ENCODE peak calls at places on chromosomes 6 and 20, in ten cellular contexts. A is epithelial cell of proximal tubule, D is psoas muscle, O is stomach, K is lung, W is cardiac muscle cell, U is mammary epithelial cell, F is type B pancreatic cell, H is GM06990, B is GM12865. R is an unnamed sample.

GRCh38 chr6:161356167-161356844 is 82.4 kb upstream of the AGPAT4 start:
- DNase-seq in A (no peak), D (no peak), O (no peak), K (no peak), W (no peak), U (no peak), F (no peak), H (no peak), B (no peak), R (no peak)

GRCh38 chr6:130366011-130366963 is at the start of gene TMEM200A:
- DNase-seq in A (no peak), D (peak), O (peak), K (no peak), W (peak), U (peak), F (no peak), H (peak), B (no peak), R (peak)

GRCh38 chr6:107624541-107624940 is 134.6 kb downstream of the SOBP start:
- DNase-seq in A (no peak), D (no peak), O (no peak), K (no peak), W (no peak), U (peak), F (no peak), H (no peak), B (no peak), R (no peak)

GRCh38 chr6:164337925-164338381 is 923.4 kb downstream of the QKI start:
- DNase-seq in A (no peak), D (no peak), O (no peak), K (no peak), W (no peak), U (no peak), F (no peak), H (no peak), B (no peak), R (no peak)

GRCh38 chr6:108735310-108735990 is 112.8 kb upstream of the ARMC2 start:
- DNase-seq in A (peak), D (no peak), O (no peak), K (no peak), W (no peak), U (peak), F (no peak), H (no peak), B (no peak), R (peak)

GRCh38 chr6:118825661-118826060 is 68.3 kb upstream of the ASF1A start:
- DNase-seq in A (no peak), D (no peak), O (no peak), K (no peak), W (no peak), U (no peak), F (no peak), H (no peak), B (no peak), R (no peak)

GRCh38 chr6:157625764-157626163 is 197.3 kb upstream of the SNX9 start:
- DNase-seq in A (no peak), D (no peak), O (no peak), K (no peak), W (no peak), U (no peak), F (no peak), H (no peak), B (peak), R (no peak)

GRCh38 chr20:50418890-50419642 is 91.1 kb upstream of the PTPN1 start:
- DNase-seq in A (no peak), D (peak), O (peak), K (peak), W (no peak), U (no peak), F (no peak), H (no peak), B (no peak), R (peak)

GRCh38 chr20:11826334-11826733 is 91.4 kb upstream of the BTBD3 start:
- DNase-seq in A (no peak), D (no peak), O (no peak), K (no peak), W (no peak), U (no peak), F (no peak), H (no peak), B (no peak), R (no peak)

GRCh38 chr6:146785001-146785585 is 186.3 kb downstream of the ADGB start:
- DNase-seq in A (no peak), D (no peak), O (no peak), K (no peak), W (peak), U (peak), F (no peak), H (no peak), B (peak), R (no peak)

GRCh38 chr6:1770435-1770843 is 160.7 kb downstream of the FOXC1 start:
- DNase-seq in A (no peak), D (no peak), O (no peak), K (no peak), W (no peak), U (peak), F (no peak), H (peak), B (peak), R (no peak)

GRCh38 chr6:1971612-1972011 is 273.8 kb downstream of the GMDS start:
- DNase-seq in A (no peak), D (no peak), O (no peak), K (no peak), W (peak), U (no peak), F (no peak), H (no peak), B (no peak), R (no peak)

GRCh38 chr6:14280766-14281293 is 163.3 kb downstream of the CD83 start:
- DNase-seq in A (no peak), D (no peak), O (no peak), K (no peak), W (no peak), U (no peak), F (no peak), H (no peak), B (no peak), R (no peak)

GRCh38 chr6:79777713-79778579 is 146.8 kb downstream of the SH3BGRL2 start:
- DNase-seq in A (no peak), D (peak), O (peak), K (peak), W (peak), U (peak), F (peak), H (peak), B (peak), R (peak)

DNA sequence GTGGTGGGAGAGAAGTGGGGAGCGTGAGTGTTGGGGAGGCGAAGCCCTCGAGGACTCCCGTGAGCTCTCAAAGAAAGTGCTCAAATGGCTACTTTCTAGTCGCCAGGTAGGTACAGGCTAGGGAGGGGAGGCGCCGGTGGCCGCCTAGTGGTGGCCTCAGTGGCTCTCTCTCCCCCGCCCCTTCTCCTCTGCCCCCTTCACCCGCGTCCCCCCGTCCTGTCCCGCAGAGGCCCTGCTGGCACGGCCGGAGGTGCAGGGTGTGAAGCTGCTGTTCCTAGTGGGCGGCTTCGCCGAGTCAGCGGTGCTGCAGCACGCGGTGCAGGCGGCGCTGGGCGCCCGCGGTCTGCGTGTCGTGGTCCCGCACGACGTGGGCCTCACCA is 16.3 kb downstream of the ADISSP start:
- DNase-seq in A (no peak), D (no peak), O (no peak), K (no peak), W (no peak), U (no peak), F (no peak), H (no peak), B (no peak), R (no peak)
- TF ChIP-seq CTCF in A (no peak), D (no peak), O (no peak), K (no peak), W (no peak), U (no peak), F (peak), H (no peak), B (no peak), R (no peak)

DNA sequence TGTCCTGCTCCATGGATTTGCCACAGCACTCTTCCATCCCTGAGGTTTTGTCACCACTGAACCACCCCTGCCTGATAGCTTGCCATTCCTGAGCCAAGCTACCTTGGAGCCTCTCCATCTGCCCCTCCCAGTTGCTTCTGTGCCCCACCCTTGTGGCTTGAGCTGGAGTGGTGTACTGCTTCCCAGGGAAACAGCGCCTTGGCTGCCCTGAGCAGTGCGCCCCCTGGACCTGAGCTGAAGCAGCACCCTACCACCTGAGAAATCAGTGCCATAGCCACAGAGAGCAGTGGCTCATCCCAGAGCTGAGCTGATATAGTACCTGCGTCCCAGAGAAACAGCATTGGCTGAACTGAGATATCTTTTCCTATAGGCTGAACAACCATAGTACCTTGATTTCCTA is 40.3 kb downstream of the IL22RA2 start:
- DNase-seq in A (no peak), D (no peak), O (no peak), K (no peak), W (no peak), U (no peak), F (no peak), H (no peak), B (no peak), R (no peak)
- TF ChIP-seq CTCF in A (no peak), D (no peak), O (no peak), K (no peak), W (no peak), U (peak), F (no peak), H (no peak), B (no peak), R (no peak)

DNA sequence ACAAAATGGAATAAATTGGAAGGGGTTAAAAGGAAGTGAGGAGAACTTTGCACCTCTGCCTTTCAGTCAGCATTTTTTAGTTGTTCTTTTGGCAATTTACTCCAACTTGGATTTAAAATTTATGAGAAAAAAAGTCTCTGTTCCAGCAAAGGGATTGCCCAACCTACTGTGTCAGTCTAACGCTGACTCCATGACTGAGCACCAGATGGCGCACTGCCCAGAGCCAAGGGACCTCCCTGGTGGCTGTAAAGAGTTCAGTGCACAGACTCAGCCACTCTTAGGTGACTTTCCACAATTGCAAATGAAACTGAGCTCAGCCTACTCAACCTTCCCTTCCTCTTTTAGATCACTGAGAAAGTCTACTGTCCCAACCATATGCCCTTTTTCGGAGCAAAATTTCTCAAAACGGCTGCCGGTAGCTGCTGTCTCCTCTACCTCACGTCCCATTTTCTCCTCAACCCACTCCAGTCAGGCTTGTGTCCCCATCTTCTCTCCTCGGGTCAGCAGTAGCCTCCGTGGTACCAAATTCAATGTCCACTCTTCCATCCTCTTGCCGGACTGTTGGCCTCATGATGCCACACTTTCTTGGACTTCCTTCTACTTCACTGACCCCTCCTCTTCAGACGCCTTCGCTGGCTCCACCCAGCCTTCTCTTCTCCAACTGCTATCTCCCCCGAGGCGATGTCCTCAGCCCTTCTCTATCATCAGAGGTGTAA is 38.7 kb downstream of the GSTA2 start:
- DNase-seq in A (no peak), D (peak), O (peak), K (peak), W (peak), U (peak), F (no peak), H (peak), B (peak), R (peak)
- TF ChIP-seq CTCF in A (peak), D (no peak), O (no peak), K (no peak), W (peak), U (peak), F (peak), H (peak), B (peak), R (peak)

DNA sequence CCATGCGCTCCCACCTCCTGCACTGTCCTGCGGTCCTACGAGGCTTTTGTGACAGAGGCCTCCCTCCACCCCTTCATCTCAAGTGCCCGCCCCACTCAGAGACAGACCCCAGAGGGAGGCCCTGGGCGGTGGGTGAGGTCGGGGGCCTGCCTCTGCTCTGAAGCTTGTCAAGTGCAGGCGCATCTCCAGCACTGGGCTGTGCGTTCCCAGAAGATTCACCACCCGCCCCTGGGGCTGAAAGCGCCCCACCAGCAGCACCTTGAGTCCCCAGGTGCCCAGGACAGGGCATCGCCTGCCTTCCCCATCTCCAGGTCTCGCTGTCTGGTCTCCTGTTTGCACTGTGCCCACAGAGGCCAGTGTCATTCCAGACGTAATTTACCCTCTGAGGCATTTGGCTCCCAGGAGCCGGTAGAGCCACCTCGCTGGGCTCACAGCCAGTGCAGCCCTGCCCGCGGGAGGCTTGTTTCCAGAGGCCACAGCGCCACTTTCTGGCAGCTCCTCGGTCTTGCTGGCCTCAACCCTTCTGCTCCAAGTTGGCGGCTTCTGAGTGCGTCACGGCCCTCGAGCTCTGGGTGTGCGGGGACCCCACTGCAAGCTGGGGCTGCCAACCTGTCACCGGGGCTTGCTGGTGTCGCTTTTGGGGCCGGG is 191.1 kb downstream of the TAF4 start:
- DNase-seq in A (no peak), D (no peak), O (no peak), K (no peak), W (peak), U (peak), F (no peak), H (no peak), B (no peak), R (no peak)
- TF ChIP-seq CTCF in A (peak), D (no peak), O (no peak), K (no peak), W (peak), U (peak), F (peak), H (no peak), B (no peak), R (no peak)

DNA sequence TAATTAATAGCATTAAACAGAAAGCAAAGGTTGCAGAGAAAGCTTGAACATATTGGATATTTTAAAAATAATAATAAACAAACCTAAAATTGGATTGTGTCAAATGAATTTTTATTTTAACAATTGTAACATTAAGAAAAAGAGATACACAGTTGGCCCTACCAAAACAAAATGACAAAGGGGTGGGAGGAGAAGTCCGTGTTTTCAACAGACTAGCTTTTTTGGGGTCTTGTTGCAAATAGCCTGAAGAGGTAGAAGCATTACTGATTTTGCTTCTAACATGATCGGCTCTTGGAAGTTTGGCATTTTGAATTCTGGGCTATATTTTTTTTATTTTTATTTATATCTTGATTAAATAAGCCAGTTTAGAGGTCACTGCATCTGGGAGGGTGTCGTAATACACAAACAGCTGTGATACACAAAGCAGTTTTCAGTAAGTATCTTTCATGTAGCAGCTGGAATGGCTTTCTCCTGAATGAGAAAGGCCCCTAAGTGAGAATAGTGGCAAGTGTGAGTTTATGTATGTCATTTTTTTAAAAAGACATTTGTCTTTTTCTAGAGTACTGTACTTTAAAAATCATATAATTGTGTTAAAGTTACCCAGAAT is 85.5 kb upstream of the ZNF217 start:
- DNase-seq in A (no peak), D (no peak), O (no peak), K (no peak), W (no peak), U (no peak), F (no peak), H (no peak), B (no peak), R (no peak)
- TF ChIP-seq CTCF in A (no peak), D (no peak), O (no peak), K (no peak), W (no peak), U (no peak), F (peak), H (no peak), B (no peak), R (no peak)

DNA sequence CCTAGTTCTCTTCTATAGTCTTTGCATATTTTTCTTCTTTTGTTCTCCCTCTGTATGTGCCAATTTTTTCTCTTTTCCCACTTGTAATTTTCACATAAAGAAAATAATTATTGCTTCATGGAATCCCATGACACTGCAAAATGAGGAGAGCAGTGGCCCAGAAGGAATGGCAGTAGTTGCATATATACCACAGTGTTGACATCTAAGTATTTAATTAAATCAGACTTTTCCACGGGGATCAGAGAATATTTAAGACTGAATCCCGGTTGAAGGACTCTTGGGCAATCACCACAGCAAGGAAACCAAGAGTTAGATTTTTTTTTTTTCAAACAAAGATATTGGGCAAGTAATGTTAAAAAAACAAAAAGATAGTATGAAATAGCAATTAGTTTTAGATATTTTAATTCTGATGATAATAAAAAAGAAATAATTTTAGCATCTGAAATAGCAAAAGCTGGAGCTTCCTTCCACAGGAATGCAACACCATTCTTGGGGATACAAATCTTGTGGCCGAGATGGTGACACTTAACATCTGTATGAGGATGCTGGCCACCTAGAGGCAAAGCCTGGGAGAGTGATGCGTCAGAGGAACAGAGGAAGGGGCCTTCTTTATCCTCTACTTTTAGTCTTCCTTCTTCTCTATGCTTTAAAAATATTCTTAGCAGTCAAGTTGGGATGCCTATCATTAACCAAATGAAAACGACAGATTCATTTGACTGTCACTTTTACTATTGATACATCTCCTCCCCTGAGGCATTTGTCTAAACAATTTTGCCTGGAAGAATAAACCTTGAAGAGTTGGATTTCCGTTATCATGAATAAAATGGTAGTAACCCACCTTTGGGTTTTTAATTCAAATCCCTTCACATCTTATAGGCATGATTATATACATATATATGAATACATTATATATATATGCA is 356.2 kb downstream of the GJA1 start:
- DNase-seq in A (no peak), D (no peak), O (no peak), K (no peak), W (no peak), U (no peak), F (no peak), H (no peak), B (no peak), R (no peak)
- TF ChIP-seq CTCF in A (peak), D (no peak), O (no peak), K (no peak), W (peak), U (no peak), F (peak), H (peak), B (no peak), R (no peak)

R was measured in coronary artery.